ENCODE peak calls at places on chromosomes 11 and 22, in four cellular contexts. E is neuronal stem cell, H is H9, Q is H1. J is an unnamed sample.
A peak's percentile ranks its signal among the peaks of the same experiment; 100 is the strongest.

GRCh38 chr11:78295991-78296930 is 107.5 kb downstream of the USP35 start:
- DNase-seq in H (no peak), E (no peak), Q (no peak), J (peak; percentile 95)

GRCh38 chr11:111449696-111450479 is 62.3 kb downstream of the BTG4 start:
- DNase-seq in Q (no peak), H (no peak), E (no peak), J (no peak)

GRCh38 chr22:43526117-43526655 is 114.4 kb downstream of the MPPED1 start:
- DNase-seq in Q (no peak), E (no peak), H (no peak), J (no peak)

GRCh38 chr11:66335531-66336233 is 552 bp downstream of the RIN1 start:
- DNase-seq in E (no peak), H (peak; percentile 78), Q (peak; percentile 77), J (peak; percentile 26)

GRCh38 chr22:23393721-23394320 is 186.3 kb downstream of the IGLL1 start:
- DNase-seq in H (no peak), E (no peak), Q (no peak), J (no peak)

GRCh38 chr11:114775849-114776621 is 97.7 kb downstream of the NXPE2 start:
- DNase-seq in H (no peak), Q (no peak), E (no peak), J (no peak)

GRCh38 chr11:78801161-78801884 is 226.7 kb upstream of the NARS2 start:
- DNase-seq in H (no peak), Q (no peak), E (no peak), J (peak; percentile 97)

GRCh38 chr11:36455658-36456111 is 54.4 kb downstream of the TRAF6 start:
- DNase-seq in Q (no peak), H (no peak), E (peak; percentile 29), J (peak; percentile 12)

GRCh38 chr11:26950260-26950719 is 43.6 kb upstream of the FIBIN start:
- DNase-seq in E (no peak), H (no peak), Q (no peak), J (no peak)

GRCh38 chr11:70650075-70650909 is 252.0 kb downstream of the CTTN start:
- DNase-seq in Q (peak; percentile 90), E (peak; percentile 88), H (peak; percentile 83), J (peak; percentile 65)

GRCh38 chr11:9662273-9662672 is 1.6 kb upstream of the SWAP70 start:
- DNase-seq in H (no peak), E (no peak), Q (no peak), J (peak; percentile 18)

GRCh38 chr11:2700415-2701211 is 819 bp upstream of the KCNQ1OT1 start:
- DNase-seq in E (peak; percentile 51), Q (no peak), H (peak; percentile 66), J (peak; percentile 61)

GRCh38 chr22:17922925-17923898 is 101.1 kb downstream of the MICAL3 start:
- DNase-seq in H (no peak), Q (no peak), E (no peak), J (no peak)

GRCh38 chr11:113796663-113797259 is 17.2 kb downstream of the CLDN25 start:
- DNase-seq in Q (no peak), H (no peak), E (no peak), J (peak; percentile 15)

GRCh38 chr11:119433369-119433749 is 10.4 kb upstream of the THY1 start:
- DNase-seq in H (no peak), Q (no peak), E (no peak), J (no peak)

GRCh38 chr11:65900125-65900898 is at the start of gene FOSL1:
- DNase-seq in E (no peak), H (peak; percentile 99), Q (peak; percentile 93), J (peak; percentile 92)

GRCh38 chr11:125036933-125037332 is 26.2 kb upstream of the SLC37A2 start:
- DNase-seq in H (no peak), E (no peak), Q (no peak), J (no peak)

GRCh38 chr11:36744375-36745168 is 146.5 kb upstream of the RAG2 start:
- DNase-seq in Q (peak; percentile 90), H (peak; percentile 83), E (peak; percentile 69), J (peak; percentile 52)

GRCh38 chr11:121733858-121734257 is 281.1 kb upstream of the SORL1-AS1 start:
- DNase-seq in Q (no peak), E (no peak), H (no peak), J (no peak)

GRCh38 chr11:101797335-101797734 is 117.5 kb upstream of the CEP126 start:
- DNase-seq in H (no peak), E (no peak), Q (no peak), J (no peak)

GRCh38 chr22:45235101-45235777 is 5.5 kb downstream of the KIAA0930 start:
- DNase-seq in E (no peak), Q (no peak), H (no peak), J (no peak)

GRCh38 chr11:30585067-30585891 is 874 bp downstream of the MPPED2 start:
- DNase-seq in H (peak; percentile 51), E (peak; percentile 44), Q (peak; percentile 75), J (no peak)

GRCh38 chr11:100927579-100927978 is 202.0 kb downstream of the PGR start:
- DNase-seq in H (no peak), Q (no peak), E (peak; percentile 57), J (peak; percentile 14)

GRCh38 chr22:49959782-49960158 is 802 bp upstream of the PIM3 start:
- DNase-seq in E (no peak), Q (no peak), H (peak; percentile 72), J (peak; percentile 93)
- H2BK12ac ChIP-seq in E (peak overlapping the region; percentile 90), Q (peak overlapping the region; percentile 75), H (no peak overlapping the region), J (peak overlapping the region; percentile 16)

GRCh38 chr11:1070594-1071462 is 3.8 kb upstream of the MUC2 start:
- DNase-seq in Q (no peak), H (no peak), E (no peak), J (no peak)

GRCh38 chr11:1071571-1072115 is 3.0 kb upstream of the MUC2 start:
- DNase-seq in Q (peak; percentile 41), H (no peak), E (no peak), J (no peak)

GRCh38 chr11:1067812-1068496 is 6.7 kb upstream of the MUC2 start:
- DNase-seq in H (no peak), E (no peak), Q (no peak), J (no peak)

GRCh38 chr11:1072116-1072820 is 2.4 kb upstream of the MUC2 start:
- DNase-seq in H (no peak), E (no peak), Q (peak; percentile 39), J (no peak)

DNA sequence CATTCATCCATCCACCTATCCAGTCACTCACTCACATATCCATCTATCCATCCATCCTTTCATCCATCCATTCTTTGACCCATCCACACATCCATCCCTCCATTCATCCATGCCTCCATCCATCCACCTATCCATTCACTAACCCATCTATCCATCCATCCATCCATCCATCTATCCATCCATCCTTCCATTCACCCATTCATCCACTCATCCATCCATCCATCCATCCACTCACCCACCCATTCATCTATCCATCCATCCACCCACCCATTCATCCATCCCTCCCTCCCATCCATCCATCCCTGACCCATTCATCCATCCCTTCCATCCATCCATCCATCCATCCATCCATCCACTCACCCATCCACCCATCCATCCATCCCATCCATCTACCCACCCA is 4.9 kb upstream of the MUC2 start:
- DNase-seq in E (no peak), H (no peak), Q (no peak), J (no peak)
- H2BK12ac ChIP-seq in E (no peak overlapping the region), H (no peak overlapping the region), Q (no peak overlapping the region), J (no peak overlapping the region)

DNA sequence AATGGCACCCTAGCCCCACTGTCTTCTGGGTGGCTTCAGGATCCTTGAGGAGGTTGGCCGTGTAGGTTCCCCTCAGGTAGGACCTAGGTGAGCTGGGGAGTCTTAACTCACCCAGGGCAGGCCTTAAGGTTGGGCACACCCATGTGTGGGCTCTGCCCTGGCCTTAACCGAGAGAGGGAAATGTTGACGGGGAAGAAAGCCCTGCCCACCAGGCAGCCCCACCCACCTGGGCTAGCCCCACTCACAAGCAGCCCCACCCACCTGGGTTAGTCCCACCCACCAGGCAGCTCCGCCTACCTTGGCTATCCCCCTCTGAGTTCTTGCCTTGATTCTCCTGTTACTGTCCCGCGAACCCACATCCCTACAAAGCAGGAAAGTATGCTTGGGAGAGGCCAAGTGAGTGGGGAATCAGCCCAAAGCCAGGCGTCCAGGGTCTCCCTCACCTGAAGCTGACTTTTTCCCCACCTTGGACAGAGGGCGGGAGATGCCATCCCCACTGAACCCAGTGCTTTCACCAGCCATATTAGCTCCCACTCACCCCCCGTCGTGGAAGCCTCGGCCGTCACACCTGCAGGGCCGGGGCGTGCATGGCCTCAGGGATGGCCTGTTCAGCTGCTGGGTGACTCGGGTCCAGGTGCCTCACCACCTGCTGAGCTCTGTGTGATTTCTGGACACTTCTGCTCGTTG is at the start of gene MYEOV:
- DNase-seq in H (peak; percentile 89), E (no peak), Q (peak; percentile 80), J (peak; percentile 59)
- H2BK12ac ChIP-seq in H (no peak within 1 kb of the TSS), E (peak within 1 kb of the TSS; percentile 52), Q (peak within 1 kb of the TSS; percentile 88), J (no peak within 1 kb of the TSS)

DNA sequence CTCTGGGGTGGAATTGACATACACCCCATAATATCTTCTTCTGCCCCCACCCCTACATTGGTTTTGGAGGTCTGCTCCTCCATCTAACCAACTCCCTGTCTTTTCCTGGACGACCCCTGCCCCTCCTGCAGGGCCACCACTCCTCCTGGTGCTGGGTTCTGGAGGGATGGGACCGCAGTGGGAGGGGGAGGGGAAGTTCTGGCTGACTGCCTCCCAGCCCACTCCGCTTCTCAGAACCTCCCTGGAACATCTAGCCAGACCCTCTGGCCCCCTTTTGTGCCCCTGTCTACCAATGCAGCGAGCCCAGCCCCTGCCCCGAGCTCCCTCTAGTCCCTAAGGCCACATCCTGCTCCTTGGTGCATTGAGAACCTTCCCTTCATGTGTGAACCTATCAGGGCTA is 1.2 kb downstream of the MYRF start:
- DNase-seq in Q (no peak), H (no peak), E (no peak), J (no peak)
- H2BK12ac ChIP-seq in Q (peak overlapping the region; percentile 39), H (no peak overlapping the region), E (peak overlapping the region; percentile 51), J (peak overlapping the region; percentile 26)

GRCh38 chr22:27397948-27398330 is 403.6 kb downstream of the MN1 start:
- DNase-seq in E (no peak), H (no peak), Q (no peak), J (peak; percentile 59)

GRCh38 chr22:27397036-27397947 is 404.3 kb downstream of the MN1 start:
- DNase-seq in E (no peak), Q (no peak), H (no peak), J (peak; percentile 84)

GRCh38 chr22:27394806-27395404 is 406.7 kb downstream of the MN1 start:
- DNase-seq in H (no peak), E (no peak), Q (no peak), J (no peak)

GRCh38 chr22:27391092-27391770 is 410.3 kb downstream of the MN1 start:
- DNase-seq in E (no peak), Q (no peak), H (no peak), J (no peak)

DNA sequence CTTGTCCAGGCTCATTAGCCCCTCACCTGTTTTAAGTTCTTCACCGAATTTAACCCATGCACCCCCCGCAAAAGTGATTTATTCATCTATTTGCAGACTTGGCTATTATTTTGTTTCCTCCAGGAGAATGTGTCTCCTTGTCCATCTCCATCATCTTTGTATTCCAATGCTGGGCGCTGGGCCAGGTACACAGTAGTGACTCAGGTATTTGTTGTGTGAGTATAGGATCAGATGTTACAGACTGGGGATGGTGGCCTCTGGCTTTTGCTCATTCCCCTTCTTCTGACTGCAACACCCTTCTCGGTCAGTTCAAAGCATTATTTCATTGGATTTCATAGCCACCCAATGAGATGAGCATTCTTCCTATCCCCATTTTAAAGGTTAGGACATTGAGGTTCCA is 408.2 kb downstream of the MN1 start:
- DNase-seq in E (no peak), H (no peak), Q (no peak), J (no peak)
- H2BK12ac ChIP-seq in E (no peak overlapping the region), H (no peak overlapping the region), Q (no peak overlapping the region), J (no peak overlapping the region)

GRCh38 chr11:68437927-68438657 is 22.5 kb upstream of the PPP6R3 start:
- DNase-seq in Q (no peak), H (no peak), E (no peak), J (no peak)
- H2BK12ac ChIP-seq in Q (no peak overlapping the region), H (no peak overlapping the region), E (no peak overlapping the region), J (peak overlapping the region; percentile 16)

GRCh38 chr11:123363556-123363955 is 66.5 kb upstream of the GRAMD1B start:
- DNase-seq in H (no peak), Q (no peak), E (no peak), J (no peak)
- H2BK12ac ChIP-seq in H (no peak overlapping the region), Q (no peak overlapping the region), E (no peak overlapping the region), J (no peak overlapping the region)

J was measured in trophoblast cell.